ENCODE peak calls at places on chromosomes 11 and 22, in ten cellular contexts. Q, K, W, D, E, P, F, C, M and A are unnamed samples.

GRCh38 chr22:48254311-48254873 is 1491.9 kb downstream of the TBC1D22A start:
- DNase-seq in D (no peak), Q (no peak), M (no peak), E (no peak), K (no peak), P (no peak), F (no peak), C (no peak), W (no peak), A (no peak)

GRCh38 chr11:2519879-2520735 is 75.3 kb downstream of the KCNQ1 start:
- DNase-seq in M (no peak), Q (peak), K (no peak), W (no peak), C (no peak), F (no peak), E (peak), P (no peak), D (peak), A (no peak)

GRCh38 chr11:111631666-111632039 is 29.4 kb downstream of the SIK2 start:
- DNase-seq in F (peak), D (no peak), C (no peak), K (no peak), P (peak), E (no peak), M (peak), W (peak), Q (no peak), A (peak)

GRCh38 chr11:35799655-35800054 is 137.1 kb downstream of the TRIM44 start:
- DNase-seq in W (no peak), C (no peak), M (no peak), P (no peak), F (no peak), E (no peak), K (no peak), D (no peak), Q (no peak), A (no peak)

GRCh38 chr11:107018274-107018901 is at the start of gene GUCY1A2:
- DNase-seq in K (peak), M (peak), W (peak), E (no peak), D (peak), P (no peak), F (no peak), C (no peak), Q (peak), A (no peak)

GRCh38 chr11:1728281-1728680 is 22.1 kb downstream of the IFITM10 start:
- DNase-seq in D (no peak), F (no peak), C (no peak), P (no peak), W (no peak), Q (no peak), M (no peak), K (no peak), E (no peak), A (no peak)

GRCh38 chr22:44326549-44326881 is 13.8 kb upstream of the SHISAL1 start:
- DNase-seq in W (no peak), D (no peak), P (no peak), Q (no peak), K (no peak), F (no peak), M (no peak), E (no peak), C (no peak), A (no peak)

GRCh38 chr22:39965749-39966148 is 5.6 kb downstream of the TMA7B start:
- DNase-seq in F (no peak), E (no peak), M (no peak), P (no peak), D (no peak), C (no peak), W (no peak), K (no peak), Q (no peak), A (no peak)

GRCh38 chr11:27916541-27917100 is 191.3 kb downstream of the KIF18A start:
- DNase-seq in E (no peak), M (no peak), D (no peak), P (no peak), Q (no peak), C (no peak), K (no peak), W (peak), F (peak), A (no peak)

GRCh38 chr11:575324-575995 is 810 bp upstream of the PHRF1 start:
- DNase-seq in D (peak), E (no peak), Q (no peak), F (no peak), P (peak), K (peak), W (no peak), C (no peak), M (peak), A (no peak)
- TF ChIP-seq CTCF in D (no peak), E (no peak), Q (no peak), F (no peak), P (no peak), K (no peak), W (no peak), C (no peak), M (no peak), A (no peak)

GRCh38 chr22:42721045-42721434 is 370 bp upstream of the A4GALT start:
- DNase-seq in Q (no peak), F (no peak), M (no peak), C (no peak), E (no peak), W (no peak), P (no peak), D (no peak), K (no peak), A (no peak)
- H3K4me3 ChIP-seq in Q (peak), F (peak), M (peak), C (peak), E (peak), W (peak), P (peak), D (no peak), K (no peak), A (peak)

DNA sequence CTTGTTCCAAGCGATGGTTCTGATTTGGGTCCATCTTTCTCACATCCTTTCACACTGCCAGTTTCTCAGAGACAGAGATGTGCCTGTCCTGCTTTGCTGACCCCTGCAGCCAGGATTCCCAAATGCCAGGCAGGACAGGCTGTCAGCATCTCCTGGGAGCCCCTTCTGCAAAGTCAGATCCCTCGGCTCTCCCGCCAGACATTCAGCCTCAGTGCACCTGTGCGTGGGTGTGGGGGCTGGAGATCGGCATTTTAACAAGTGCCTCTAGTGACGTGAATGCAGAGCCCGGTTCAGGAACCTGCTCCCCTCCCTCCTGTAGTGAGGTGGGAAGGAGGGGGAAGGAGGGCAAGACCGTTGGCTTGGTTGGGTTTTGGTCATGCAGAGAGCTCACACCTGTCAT is 108.9 kb upstream of the FGF3 start:
- DNase-seq in W (no peak), K (no peak), D (peak), Q (no peak), F (no peak), C (no peak), P (no peak), E (no peak), M (no peak), A (no peak)
- TF ChIP-seq CTCF in W (no peak), K (no peak), D (no peak), Q (no peak), F (no peak), C (no peak), P (no peak), E (no peak), M (no peak), A (no peak)

DNA sequence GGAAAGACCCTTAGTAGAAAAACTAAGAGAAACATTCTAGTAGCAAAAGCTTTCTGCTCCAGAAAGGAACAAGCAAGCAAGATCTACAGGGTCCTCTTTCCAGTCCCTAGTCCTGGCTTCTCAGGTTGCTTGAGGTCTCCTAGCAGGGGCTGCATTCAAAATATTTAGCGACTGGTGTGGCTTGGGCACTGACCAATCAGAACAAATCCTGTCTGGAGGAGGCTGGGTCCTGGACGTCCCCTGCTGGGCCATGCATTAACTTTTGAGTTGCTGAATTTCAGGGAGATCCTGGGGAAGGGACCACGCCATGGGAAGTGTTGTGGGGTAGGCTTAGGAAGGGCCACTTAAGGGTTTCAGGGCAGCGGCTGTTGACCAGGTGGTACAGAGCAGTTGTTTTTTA is 26.6 kb upstream of the SORL1-AS1 start:
- DNase-seq in Q (no peak), M (peak), W (no peak), E (no peak), F (no peak), C (no peak), D (no peak), P (no peak), K (no peak), A (no peak)
- H3K4me3 ChIP-seq in Q (no peak), M (no peak), W (no peak), E (no peak), F (no peak), C (no peak), D (no peak), P (no peak), K (no peak), A (no peak)